ENCODE peak calls at places on chromosome 19, in seven cellular contexts. A is RWPE1, O is upper lobe of right lung, W is tibial artery, X is fibroblast of pulmonary artery, C is B cell, L is fibroblast of lung. E is an unnamed sample.

GRCh38 chr19:1967087-1967608 is 26.2 kb downstream of the CSNK1G2 start:
- DNase-seq in X (no peak), L (no peak), W (no peak), A (no peak), O (no peak), C (no peak), E (no peak)

GRCh38 chr19:46426035-46426505 is 2.7 kb downstream of the PNMA8C start:
- DNase-seq in A (no peak), X (no peak), W (no peak), L (peak; percentile 47), O (no peak), C (no peak), E (peak; percentile 24)

GRCh38 chr19:36008336-36008978 is at the start of gene SYNE4:
- DNase-seq in O (peak; percentile 87), L (no peak), W (no peak), C (no peak), X (no peak), A (no peak), E (peak; percentile 47)

GRCh38 chr19:10544242-10544752 is 593 bp downstream of the ATG4D start:
- DNase-seq in A (no peak), C (no peak), W (no peak), L (no peak), X (no peak), O (peak; percentile 73), E (peak; percentile 30)

GRCh38 chr19:2446390-2446789 is 10.4 kb downstream of the LMNB2 start:
- DNase-seq in W (no peak), L (no peak), X (no peak), A (no peak), C (peak; percentile 62), O (no peak), E (no peak)

GRCh38 chr19:33804021-33804799 is 7.5 kb downstream of the KCTD15 start:
- DNase-seq in C (no peak), A (peak; percentile 41), O (no peak), L (peak; percentile 70), X (peak; percentile 86), W (peak; percentile 55), E (peak; percentile 94)

GRCh38 chr19:16021796-16022195 is 54.5 kb upstream of the TPM4 start:
- DNase-seq in C (no peak), O (peak; percentile 32), W (no peak), A (no peak), X (no peak), L (no peak), E (no peak)

GRCh38 chr19:13252569-13253335 is 102.5 kb downstream of the IER2 start:
- DNase-seq in L (no peak), C (no peak), W (no peak), X (no peak), A (no peak), O (no peak), E (no peak)

GRCh38 chr19:46299004-46299509 is 2.2 kb downstream of the HIF3A start:
- DNase-seq in W (peak; percentile 96), O (peak; percentile 97), C (no peak), X (peak; percentile 97), L (peak; percentile 96), A (peak; percentile 93), E (peak; percentile 96)

GRCh38 chr19:44757057-44757734 is 8.7 kb downstream of the BCL3 start:
- DNase-seq in X (peak; percentile 77), C (no peak), L (peak; percentile 76), A (no peak), O (peak; percentile 75), W (peak; percentile 79), E (no peak)

GRCh38 chr19:55358943-55359908 is 3.8 kb downstream of the GARIN5B start:
- DNase-seq in O (no peak), A (no peak), C (no peak), W (no peak), X (no peak), L (no peak), E (peak; percentile 90)

GRCh38 chr19:56718231-56718630 is 46.7 kb upstream of the ZNF835 start:
- DNase-seq in W (no peak), O (no peak), X (no peak), L (no peak), A (no peak), C (no peak), E (no peak)

GRCh38 chr19:49987159-49987698 is 26.3 kb upstream of the SIGLEC11 start:
- DNase-seq in X (peak; percentile 95), W (peak; percentile 84), L (peak; percentile 92), C (peak; percentile 86), A (peak; percentile 76), O (peak; percentile 87), E (peak; percentile 95)

GRCh38 chr19:20999731-21000352 is 20.6 kb upstream of the ZNF430 start:
- DNase-seq in O (peak; percentile 75), C (peak; percentile 91), X (peak; percentile 76), W (peak; percentile 77), A (peak; percentile 98), L (peak; percentile 92), E (no peak)

GRCh38 chr19:3279306-3279705 is 54.8 kb downstream of the CELF5 start:
- DNase-seq in A (no peak), L (no peak), W (no peak), C (no peak), O (no peak), X (no peak), E (no peak)

GRCh38 chr19:12774588-12775555 is at the start of gene HOOK2:
- DNase-seq in W (no peak), X (no peak), O (peak; percentile 97), A (peak; percentile 90), L (no peak), C (peak; percentile 35), E (peak; percentile 84)

GRCh38 chr19:20102097-20102496 is 24.3 kb downstream of the ZNF90 start:
- DNase-seq in L (no peak), O (no peak), W (no peak), A (no peak), C (no peak), X (no peak), E (no peak)

GRCh38 chr19:42693760-42694350 is 46.4 kb downstream of the PSG3 start:
- DNase-seq in A (peak; percentile 81), X (peak; percentile 51), O (no peak), W (no peak), C (no peak), L (peak; percentile 32), E (peak; percentile 73)

DNA sequence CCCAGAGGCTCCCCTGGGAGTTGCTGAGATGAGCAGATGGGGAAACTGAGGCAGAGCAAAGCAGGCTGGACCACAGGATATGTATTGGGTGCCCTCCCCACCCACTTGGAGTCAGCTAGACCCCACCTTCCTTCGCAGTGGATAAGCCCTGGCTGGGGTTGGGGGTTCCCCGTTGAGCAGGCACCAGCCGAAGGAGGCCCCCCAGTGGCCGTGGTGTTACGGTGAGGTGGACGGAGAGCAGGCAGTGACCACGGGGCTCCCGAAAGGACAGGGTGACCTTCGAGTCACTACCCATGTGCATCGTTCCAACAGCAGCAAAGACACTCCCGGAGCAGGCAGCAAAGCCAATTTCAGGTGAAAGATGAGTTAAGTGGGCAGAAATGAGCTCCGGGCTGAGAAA is 62.4 kb upstream of the ADGRE5 start:
- DNase-seq in C (no peak), W (no peak), X (no peak), L (no peak), A (no peak), O (no peak), E (no peak)
- TF ChIP-seq CTCF in C (no peak), W (no peak), X (peak; percentile 42), L (peak; percentile 11), A (no peak), O (peak; percentile 28), E (no peak)

GRCh38 chr19:4369888-4370260 is 26.5 kb downstream of the MPND start:
- DNase-seq in X (no peak), C (peak; percentile 78), L (no peak), W (no peak), A (peak; percentile 43), O (peak; percentile 83), E (peak; percentile 77)
- TF ChIP-seq CTCF in X (peak; percentile 4), C (peak; percentile 61), L (peak; percentile 28), W (no peak), A (peak; percentile 77), O (peak; percentile 53), E (peak; percentile 59)

DNA sequence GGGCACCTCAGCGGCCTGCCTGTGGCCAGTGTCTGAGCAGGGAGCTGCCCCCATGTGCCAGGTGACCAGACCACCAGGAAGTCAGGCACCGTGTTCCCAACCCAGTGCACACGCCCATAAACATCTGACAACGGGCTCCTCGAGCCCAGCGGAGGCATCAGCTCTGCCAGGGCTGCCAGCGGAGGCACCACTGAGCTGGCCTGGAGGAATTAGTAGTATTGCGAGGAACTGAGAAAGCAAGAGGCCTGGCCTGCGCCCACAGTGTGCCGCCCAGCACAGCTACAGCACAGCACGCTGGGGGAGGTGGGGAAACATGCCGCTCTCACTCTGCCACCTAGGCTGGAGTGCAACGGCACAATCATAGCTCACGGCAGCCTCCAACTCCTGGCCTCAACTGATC is 44.6 kb downstream of the ANKRD27 start:
- DNase-seq in C (no peak), W (no peak), L (no peak), A (no peak), O (no peak), X (no peak), E (no peak)
- TF ChIP-seq CTCF in C (no peak), W (no peak), L (no peak), A (no peak), O (no peak), X (no peak), E (no peak)

GRCh38 chr19:8161135-8161646 is 11.8 kb upstream of the FBN3 start:
- DNase-seq in C (no peak), X (peak; percentile 17), W (no peak), A (no peak), L (peak; percentile 17), O (no peak), E (no peak)

GRCh38 chr19:8158411-8159074 is 9.2 kb upstream of the FBN3 start:
- DNase-seq in A (peak; percentile 67), C (peak; percentile 84), O (no peak), L (peak; percentile 88), W (no peak), X (peak; percentile 91), E (peak; percentile 88)

GRCh38 chr19:8168537-8168936 is 19.1 kb upstream of the FBN3 start:
- DNase-seq in C (no peak), A (no peak), W (no peak), X (no peak), O (no peak), L (no peak), E (no peak)

GRCh38 chr19:8163781-8164180 is 14.4 kb upstream of the FBN3 start:
- DNase-seq in L (peak; percentile 73), C (no peak), A (no peak), X (peak; percentile 35), W (no peak), O (no peak), E (no peak)
- TF ChIP-seq CTCF in L (no peak), C (no peak), A (no peak), X (no peak), W (no peak), O (no peak), E (no peak)

GRCh38 chr19:39497850-39498261 is 891 bp upstream of the DLL3 start:
- DNase-seq in A (no peak), L (peak; percentile 43), X (peak; percentile 29), W (no peak), C (peak; percentile 60), O (no peak), E (no peak)
- TF ChIP-seq CTCF in A (peak; percentile 36), L (peak; percentile 25), X (peak; percentile 23), W (no peak), C (peak; percentile 17), O (no peak), E (no peak)

E was measured in MCF 10A.